ENCODE peak calls at places on chromosomes 6 and 20, in four cellular contexts. R, I, X and D are unnamed samples.

GRCh38 chr6:18185624-18186023 is 30.4 kb downstream of the KDM1B start:
- DNase-seq in I (no peak), R (no peak), X (no peak), D (no peak)

GRCh38 chr6:40536442-40536841 is 50.7 kb downstream of the LRFN2 start:
- DNase-seq in R (no peak), I (no peak), X (peak; percentile 53), D (no peak)

GRCh38 chr6:144377586-144377985 is 92.5 kb downstream of the UTRN start:
- DNase-seq in X (no peak), R (no peak), I (no peak), D (peak; percentile 63)

GRCh38 chr20:47391276-47392010 is 34.9 kb upstream of the ZMYND8 start:
- DNase-seq in I (no peak), X (no peak), R (no peak), D (no peak)

GRCh38 chr20:8855315-8855714 is 213.6 kb upstream of the PLCB4 start:
- DNase-seq in I (no peak), R (no peak), X (no peak), D (peak; percentile 69)

GRCh38 chr20:30811896-30812671 is 445.4 kb upstream of the DEFB115 start:
- DNase-seq in I (no peak), R (no peak), X (peak; percentile 39), D (peak; percentile 35)

GRCh38 chr6:88380083-88380482 is 213.9 kb upstream of the CNR1 start:
- DNase-seq in I (no peak), R (no peak), X (no peak), D (peak; percentile 64)

GRCh38 chr20:45776931-45777330 is 14.8 kb downstream of the WFDC3 start:
- DNase-seq in I (no peak), R (no peak), X (no peak), D (no peak)

GRCh38 chr6:31467151-31467550 is 30.8 kb upstream of the MICB start:
- DNase-seq in I (no peak), X (peak; percentile 33), R (no peak), D (no peak)

GRCh38 chr6:32941412-32941784 is 570 bp upstream of the HLA-DMB start:
- DNase-seq in R (no peak), I (no peak), X (peak; percentile 11), D (no peak)

GRCh38 chr6:109877028-109877726 is 100.9 kb upstream of the GPR6 start:
- DNase-seq in R (no peak), X (no peak), I (no peak), D (no peak)

GRCh38 chr6:75317503-75318206 is 33.1 kb upstream of the TMEM30A start:
- DNase-seq in X (no peak), I (no peak), R (no peak), D (peak; percentile 71)

GRCh38 chr20:63400486-63401210 is 39.5 kb upstream of the CHRNA4 start:
- DNase-seq in X (no peak), R (no peak), I (no peak), D (no peak)

GRCh38 chr6:150539568-150539967 is 60.1 kb upstream of the PLEKHG1 start:
- DNase-seq in X (no peak), I (no peak), R (no peak), D (no peak)

GRCh38 chr6:150544793-150545192 is 54.9 kb upstream of the PLEKHG1 start:
- DNase-seq in R (no peak), I (no peak), X (no peak), D (no peak)

GRCh38 chr6:150541587-150541986 is 58.1 kb upstream of the PLEKHG1 start:
- DNase-seq in X (no peak), R (no peak), I (no peak), D (no peak)

GRCh38 chr6:150546457-150546856 is 53.2 kb upstream of the PLEKHG1 start:
- DNase-seq in R (no peak), X (no peak), I (no peak), D (no peak)

GRCh38 chr6:150543178-150543577 is 56.5 kb upstream of the PLEKHG1 start:
- DNase-seq in X (no peak), R (no peak), I (no peak), D (no peak)
- H3K4me1 ChIP-seq in X (peaks cover 2% of the 10 kb centered on the region), R (no peaks in the 10 kb centered on the region), I (no peaks in the 10 kb centered on the region), D (no peaks in the 10 kb centered on the region)

DNA sequence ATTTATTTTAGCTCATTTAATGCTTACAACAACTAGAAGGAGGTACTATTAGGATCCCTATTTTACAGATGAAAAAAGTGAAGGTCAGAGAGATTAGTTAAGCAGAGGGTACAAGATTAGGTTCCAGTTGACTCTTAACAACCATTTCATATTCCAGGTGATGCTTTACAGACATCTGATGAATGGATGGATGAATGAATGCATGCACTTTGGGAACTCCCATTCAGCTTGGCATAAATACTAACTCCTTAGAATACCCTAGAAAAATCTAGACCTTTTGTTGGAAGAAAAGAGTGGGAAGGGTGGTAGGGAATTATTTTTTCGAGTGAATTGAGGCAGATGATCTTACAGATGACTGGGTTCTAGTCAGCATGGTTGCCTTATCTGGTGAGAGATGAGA is 746 bp upstream of the SNRPB2 start:
- DNase-seq in R (no peak), I (no peak), X (no peak), D (no peak)
- H3K9ac ChIP-seq in R (peak overlapping the region; percentile 95), I (no peak overlapping the region), X (no peak overlapping the region), D (no peak overlapping the region)

DNA sequence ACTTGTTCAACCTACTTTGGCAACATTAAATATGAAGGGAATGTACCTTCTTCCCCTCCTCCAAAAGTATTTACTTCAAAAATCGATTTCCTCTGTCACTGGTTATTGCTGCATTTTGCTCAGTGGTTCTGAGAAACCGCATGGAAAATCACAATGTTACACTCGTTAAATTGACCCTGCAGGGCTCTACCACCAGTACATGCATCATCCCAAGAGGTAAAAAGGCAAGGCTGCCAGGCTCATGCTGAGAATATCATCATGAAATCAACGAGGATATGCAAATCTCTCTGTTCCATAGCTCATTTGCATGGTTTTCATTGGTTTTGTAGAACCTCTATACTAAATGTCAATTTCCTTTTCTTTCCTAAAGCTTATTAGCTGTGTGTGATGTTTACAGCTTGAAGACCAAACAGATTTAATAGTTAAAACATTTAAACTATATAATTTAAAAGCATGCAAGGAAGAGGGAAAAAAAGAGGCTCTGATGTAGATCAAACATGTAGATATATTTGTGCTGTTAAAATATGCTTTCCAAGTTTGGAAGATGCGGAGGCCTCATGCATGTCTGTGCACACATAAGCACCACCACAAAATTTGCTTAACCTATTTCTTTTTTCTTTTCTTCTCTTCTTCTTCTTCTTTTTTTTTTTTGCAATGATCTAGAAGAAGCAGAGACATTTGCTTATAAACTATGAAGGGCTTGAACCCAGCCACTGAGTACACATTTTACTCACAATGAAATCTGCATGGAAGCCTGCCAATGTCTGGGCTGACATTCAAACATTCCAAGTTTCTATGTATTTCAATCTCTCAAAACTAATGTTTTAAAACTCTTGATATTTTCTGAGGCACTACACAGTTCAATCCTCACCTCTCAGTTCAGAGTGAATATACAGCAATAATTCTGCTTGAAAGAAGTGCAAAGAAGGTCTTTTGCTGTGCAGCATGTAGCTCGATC is 194.0 kb downstream of the GMPR start:
- DNase-seq in R (no peak), X (no peak), I (no peak), D (peak; percentile 85)
- H3K4me1 ChIP-seq in R (no peaks in the 10 kb centered on the region), X (no peaks in the 10 kb centered on the region), I (peaks cover 2% of the 10 kb centered on the region), D (peaks cover 32% of the 10 kb centered on the region)

DNA sequence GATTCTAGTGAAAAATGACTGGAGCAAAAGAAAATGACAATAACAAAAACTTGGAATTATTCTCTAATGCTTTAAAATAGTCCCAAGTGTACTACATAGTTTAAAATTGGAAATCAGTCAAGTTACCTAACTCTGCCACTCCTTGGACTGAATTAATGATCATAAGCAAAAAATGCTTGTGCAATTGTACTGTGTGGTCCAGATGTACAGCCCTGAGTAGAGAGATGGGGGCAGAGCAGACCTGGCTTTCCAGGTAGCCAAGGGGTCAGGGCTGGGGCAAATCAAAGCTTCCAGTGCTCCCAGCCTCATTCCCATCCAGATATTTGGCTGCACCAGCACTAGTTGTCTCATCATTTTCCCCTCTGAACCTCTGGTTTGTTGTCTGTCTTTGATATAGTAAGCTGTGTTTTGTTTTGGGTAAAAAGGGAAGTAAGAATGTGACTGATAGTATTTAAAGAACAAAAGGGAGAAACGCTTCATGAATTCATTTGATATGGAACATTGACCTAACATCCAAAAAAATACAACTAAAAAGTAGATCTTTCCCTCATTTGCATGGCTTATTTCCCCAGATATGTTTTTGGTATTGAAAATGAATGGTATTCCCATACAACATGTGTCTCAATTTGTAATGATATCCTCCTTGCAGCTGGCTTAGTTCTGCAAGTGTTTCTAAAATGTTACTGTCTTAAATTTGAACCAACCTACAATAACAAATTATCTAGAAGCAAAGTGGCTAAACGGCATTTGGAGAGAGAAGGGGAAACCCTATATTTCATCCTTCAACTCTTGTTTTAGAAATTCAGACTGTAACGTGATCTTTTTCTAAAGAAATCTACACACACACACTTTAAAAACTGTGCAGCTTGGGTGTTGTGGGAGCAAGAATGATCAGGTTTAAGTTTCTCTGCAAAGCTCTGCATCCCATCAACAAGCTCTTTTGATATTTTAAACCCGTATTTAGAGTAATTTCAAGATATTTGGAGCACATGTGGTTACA is 152.7 kb downstream of the SOBP start:
- DNase-seq in X (no peak), I (no peak), R (no peak), D (no peak)
- H3K9ac ChIP-seq in X (no peak overlapping the region), I (no peak overlapping the region), R (no peak overlapping the region), D (peak overlapping the region; percentile 73)

GRCh38 chr20:57711311-57711712 is 1.5 kb upstream of the PMEPA1 start:
- DNase-seq in R (no peak), X (no peak), I (no peak), D (no peak)
- H3K4me1 ChIP-seq in R (peaks cover 18% of the 10 kb centered on the region), X (peaks cover 9% of the 10 kb centered on the region), I (peaks cover 50% of the 10 kb centered on the region), D (peaks cover 56% of the 10 kb centered on the region)

DNA sequence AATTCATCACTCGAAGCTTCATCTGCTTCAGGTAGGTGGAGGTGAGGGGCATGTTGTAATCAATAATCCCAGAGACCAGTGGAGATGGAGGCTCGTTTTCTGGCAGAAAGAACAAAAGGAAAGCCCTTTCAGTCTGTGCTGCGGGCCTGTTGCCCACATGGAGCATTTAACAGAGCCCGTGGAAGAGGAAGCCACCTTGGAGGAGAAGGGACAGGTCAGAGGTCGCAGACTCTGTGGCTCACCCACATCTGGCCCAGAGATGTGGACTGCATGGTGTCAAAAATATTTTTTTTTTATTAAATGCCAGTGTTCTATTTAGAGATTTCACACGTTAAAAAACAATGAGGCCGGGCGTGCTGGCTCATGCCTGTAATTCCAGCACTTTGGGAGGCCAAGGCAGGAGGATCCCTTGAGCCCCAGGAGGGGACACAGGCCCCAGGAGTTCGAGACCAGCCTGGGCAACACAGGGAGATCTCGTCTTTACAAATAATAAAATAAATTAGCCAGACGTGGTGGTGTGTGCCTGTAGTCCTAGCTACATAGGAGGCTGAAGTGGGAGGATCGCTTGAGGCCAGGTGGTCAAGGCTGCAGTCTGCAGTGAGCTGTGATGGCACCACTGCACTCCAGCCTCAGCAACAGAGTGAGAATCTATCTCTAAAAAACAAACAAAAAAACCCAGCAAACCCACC is 73.6 kb downstream of the NOL4L start:
- DNase-seq in X (no peak), R (no peak), I (no peak), D (no peak)
- H3K9ac ChIP-seq in X (no peak overlapping the region), R (no peak overlapping the region), I (no peak overlapping the region), D (no peak overlapping the region)